ENCODE peak calls at places on chromosome 7, in five cellular contexts. J is A549, I is K562, A is HepG2, W is GM12878. B is an unnamed sample.

GRCh38 chr7:143345428-143345900 is 17.0 kb downstream of the FAM131B start:
- DNase-seq in J (peak), A (no peak), W (no peak), I (peak), B (peak)

GRCh38 chr7:26155531-26156375 is 3.8 kb downstream of the NFE2L3 start:
- DNase-seq in J (no peak), W (no peak), A (peak), I (no peak), B (peak)

GRCh38 chr7:157605638-157606037 is 268.8 kb downstream of the DNAJB6 start:
- DNase-seq in I (no peak), A (no peak), J (no peak), W (no peak), B (no peak)

GRCh38 chr7:26443761-26444160 is 152.1 kb downstream of the SNX10 start:
- DNase-seq in I (no peak), W (no peak), A (no peak), J (no peak), B (no peak)

GRCh38 chr7:125773113-125773800 is 843.6 kb upstream of the POT1 start:
- DNase-seq in I (no peak), A (no peak), J (no peak), W (no peak), B (peak)

GRCh38 chr7:106217089-106217542 is 67.7 kb downstream of the NAMPT start:
- DNase-seq in I (no peak), W (no peak), A (no peak), J (peak), B (peak)

GRCh38 chr7:50467817-50468610 is 17.9 kb upstream of the FIGNL1 start:
- DNase-seq in W (no peak), I (peak), J (peak), A (peak), B (peak)

GRCh38 chr7:4265676-4266075 is 416.4 kb upstream of the FOXK1 start:
- DNase-seq in A (no peak), W (no peak), J (no peak), I (no peak), B (no peak)

GRCh38 chr7:129556607-129557120 is 54.3 kb downstream of the SMKR1 start:
- DNase-seq in J (no peak), W (no peak), A (peak), I (no peak), B (no peak)

GRCh38 chr7:25859732-25860131 is 292.3 kb upstream of the NFE2L3 start:
- DNase-seq in W (no peak), A (no peak), J (no peak), I (no peak), B (no peak)

GRCh38 chr7:39488467-39489393 is 77.5 kb upstream of the YAE1 start:
- DNase-seq in J (no peak), A (no peak), I (no peak), W (no peak), B (no peak)

GRCh38 chr7:94740490-94740889 is 84.6 kb upstream of the SGCE start:
- DNase-seq in I (no peak), J (no peak), A (no peak), W (no peak), B (no peak)

GRCh38 chr7:131233193-131233592 is 94.5 kb upstream of the MKLN1 start:
- DNase-seq in A (no peak), W (no peak), J (no peak), I (no peak), B (no peak)

GRCh38 chr7:41774966-41775365 is 72.1 kb upstream of the INHBA start:
- DNase-seq in J (no peak), A (no peak), I (no peak), W (no peak), B (no peak)

GRCh38 chr7:45683556-45684148 is 109.5 kb downstream of the ADCY1 start:
- DNase-seq in I (no peak), W (no peak), J (no peak), A (no peak), B (no peak)

GRCh38 chr7:138158739-138159528 is 82.7 kb downstream of the AKR1D1 start:
- DNase-seq in J (no peak), A (peak), W (no peak), I (no peak), B (no peak)

GRCh38 chr7:85070967-85071628 is 115.8 kb downstream of the SEMA3D start:
- DNase-seq in W (no peak), A (no peak), I (no peak), J (no peak), B (no peak)

GRCh38 chr7:106365252-106366005 is 80.6 kb upstream of the NAMPT start:
- DNase-seq in J (peak), A (no peak), I (no peak), W (peak), B (no peak)

GRCh38 chr7:4436361-4436899 is 245.7 kb upstream of the FOXK1 start:
- DNase-seq in W (no peak), I (no peak), A (peak), J (peak), B (no peak)

GRCh38 chr7:49852619-49853462 is 79.4 kb downstream of the VWC2 start:
- DNase-seq in J (peak), A (peak), I (peak), W (no peak), B (peak)

GRCh38 chr7:30226593-30227268 is 57.7 kb upstream of the ZNRF2 start:
- DNase-seq in W (no peak), I (no peak), J (peak), A (peak), B (peak)

GRCh38 chr7:116632349-116632748 is 39.6 kb upstream of the MET start:
- DNase-seq in A (no peak), I (no peak), W (no peak), J (no peak), B (no peak)

GRCh38 chr7:38524786-38525185 is 106.4 kb downstream of the AMPH start:
- DNase-seq in A (no peak), I (no peak), W (no peak), J (no peak), B (no peak)

GRCh38 chr7:50653116-50653854 is 88.1 kb upstream of the DDC start:
- DNase-seq in I (no peak), J (no peak), W (no peak), A (peak), B (no peak)

GRCh38 chr7:69429817-69430501 is 168.3 kb upstream of the AUTS2 start:
- DNase-seq in A (no peak), J (no peak), I (no peak), W (no peak), B (peak)

GRCh38 chr7:115654384-115655181 is 376.0 kb downstream of the TFEC start:
- DNase-seq in W (no peak), J (no peak), A (no peak), I (no peak), B (no peak)

GRCh38 chr7:2530076-2530967 is 10.7 kb downstream of the LFNG start:
- DNase-seq in W (peak), J (no peak), A (no peak), I (peak), B (no peak)

GRCh38 chr7:128405345-128406146 is 4.2 kb downstream of the IMPDH1 start:
- DNase-seq in W (no peak), A (no peak), J (no peak), I (peak), B (peak)

GRCh38 chr7:105003275-105003674 is 10.7 kb upstream of the KMT2E start:
- DNase-seq in W (no peak), A (no peak), I (no peak), J (peak), B (no peak)

GRCh38 chr7:66238712-66239466 is 33.8 kb downstream of the TPST1 start:
- DNase-seq in A (no peak), W (no peak), I (no peak), J (no peak), B (no peak)

GRCh38 chr7:141118809-141119586 is 45.1 kb downstream of the TMEM178B start:
- DNase-seq in I (no peak), W (no peak), A (no peak), J (no peak), B (peak)

GRCh38 chr7:45086348-45087065 is 2.3 kb downstream of the NACAD start:
- DNase-seq in I (no peak), J (no peak), A (no peak), W (no peak), B (no peak)

GRCh38 chr7:17022915-17023314 is 141.1 kb upstream of the AGR3 start:
- DNase-seq in A (no peak), I (no peak), W (no peak), J (no peak), B (no peak)

GRCh38 chr7:568681-569035 is 49.0 kb upstream of the PDGFA start:
- DNase-seq in I (no peak), J (no peak), W (no peak), A (no peak), B (no peak)

GRCh38 chr7:47253650-47254080 is 328.2 kb downstream of the TNS3 start:
- DNase-seq in I (peak), J (peak), A (no peak), W (no peak), B (no peak)
- H3K27ac ChIP-seq in I (no peak), J (peak), A (no peak), W (no peak), B (no peak)

GRCh38 chr7:135204271-135204872 is 7.0 kb downstream of the WDR91 start:
- DNase-seq in A (no peak), J (no peak), I (no peak), W (no peak), B (no peak)
- TF ChIP-seq JUNB in A (no peak), J (no peak), I (no peak), W (no peak), B (no peak)

GRCh38 chr7:100897111-100897608 is 1.5 kb upstream of the ACHE start:
- DNase-seq in J (no peak), I (peak), A (no peak), W (no peak), B (peak)
- H3K27ac ChIP-seq in J (peak), I (peak), A (no peak), W (no peak), B (no peak)

GRCh38 chr7:118109607-118110006 is 74.4 kb upstream of the LSM8 start:
- DNase-seq in I (no peak), J (peak), W (no peak), A (peak), B (no peak)
- TF ChIP-seq JUNB in I (no peak), J (no peak), W (no peak), A (no peak), B (no peak)

GRCh38 chr7:37287093-37287492 is 161.6 kb downstream of the ELMO1 start:
- DNase-seq in I (no peak), W (no peak), A (no peak), J (no peak), B (no peak)
- H3K27ac ChIP-seq in I (no peak), W (no peak), A (no peak), J (no peak), B (no peak)